ENCODE peak calls at places on chromosomes 11 and 22, in ten cellular contexts. S is prostate gland, P is hepatocyte, X is OCI-LY7, D is mammary epithelial cell, C is breast epithelium, R is left ventricle myocardium inferior, F is pancreas, A is transverse colon, Q is stomach. T is an unnamed sample. For H3K36me3 and H3K4me1, the result is how much of the 10 kb centered on the place peaks cover.

GRCh38 chr11:118313242-118313641 is 8.7 kb downstream of the CD3E start:
- DNase-seq in S (no peak), P (no peak), X (no peak), D (no peak), C (no peak), R (no peak), F (no peak), A (no peak), Q (no peak), T (no peak)

GRCh38 chr11:110716361-110716760 is 4.1 kb upstream of the ARHGAP20 start:
- DNase-seq in S (no peak), P (no peak), X (no peak), D (no peak), C (no peak), R (no peak), F (no peak), A (no peak), Q (no peak), T (no peak)

GRCh38 chr11:108912587-108912986 is 247.7 kb downstream of the DDX10 start:
- DNase-seq in S (no peak), P (peak), X (no peak), D (peak), C (no peak), R (no peak), F (no peak), A (no peak), Q (no peak), T (no peak)

GRCh38 chr22:32746715-32747114 is 54.8 kb upstream of the TIMP3 start:
- DNase-seq in S (no peak), P (no peak), X (no peak), D (no peak), C (no peak), R (peak), F (no peak), A (no peak), Q (no peak), T (no peak)

GRCh38 chr11:110786226-110786902 is 74.1 kb upstream of the ARHGAP20 start:
- DNase-seq in S (no peak), P (no peak), X (no peak), D (no peak), C (no peak), R (no peak), F (no peak), A (no peak), Q (no peak), T (no peak)

GRCh38 chr22:44163536-44163935 is 17.2 kb upstream of the PARVG start:
- DNase-seq in S (no peak), P (no peak), X (no peak), D (no peak), C (no peak), R (peak), F (no peak), A (no peak), Q (no peak), T (no peak)

GRCh38 chr11:29712616-29713015 is 304.2 kb downstream of the KCNA4 start:
- DNase-seq in S (no peak), P (no peak), X (no peak), D (no peak), C (no peak), R (no peak), F (no peak), A (no peak), Q (no peak), T (no peak)

GRCh38 chr11:11524436-11525038 is 97.3 kb downstream of the GALNT18 start:
- DNase-seq in S (no peak), P (no peak), X (no peak), D (no peak), C (no peak), R (no peak), F (no peak), A (no peak), Q (no peak), T (no peak)

GRCh38 chr11:16632295-16633200 is 105.9 kb upstream of the C11orf58 start:
- DNase-seq in S (no peak), P (peak), X (peak), D (peak), C (no peak), R (no peak), F (no peak), A (no peak), Q (no peak), T (peak)

GRCh38 chr11:48116437-48116836 is 100.2 kb upstream of the OR4B1 start:
- DNase-seq in S (no peak), P (no peak), X (no peak), D (peak), C (no peak), R (no peak), F (no peak), A (no peak), Q (no peak), T (no peak)

GRCh38 chr11:60873533-60873932 is 6.2 kb downstream of the ZP1 start:
- DNase-seq in S (no peak), P (no peak), X (no peak), D (no peak), C (no peak), R (no peak), F (no peak), A (no peak), Q (no peak), T (no peak)

GRCh38 chr11:63613517-63614135 is 607 bp downstream of the PLAAT3 start:
- DNase-seq in S (no peak), P (peak), X (no peak), D (no peak), C (peak), R (peak), F (peak), A (peak), Q (peak), T (peak)

GRCh38 chr11:12291767-12292166 is 85.6 kb upstream of the PARVA start:
- DNase-seq in S (no peak), P (no peak), X (no peak), D (no peak), C (no peak), R (no peak), F (no peak), A (no peak), Q (no peak), T (no peak)

GRCh38 chr11:12031856-12032526 is 23.6 kb upstream of the DKK3 start:
- DNase-seq in S (no peak), P (no peak), X (no peak), D (no peak), C (no peak), R (no peak), F (no peak), A (no peak), Q (no peak), T (no peak)

GRCh38 chr22:32827061-32827602 is 25.6 kb downstream of the TIMP3 start:
- DNase-seq in S (peak), P (no peak), X (no peak), D (no peak), C (peak), R (no peak), F (no peak), A (no peak), Q (no peak), T (no peak)

GRCh38 chr11:4551346-4551979 is 6.5 kb downstream of the OR52M1 start:
- DNase-seq in S (no peak), P (no peak), X (no peak), D (no peak), C (no peak), R (no peak), F (no peak), A (no peak), Q (no peak), T (peak)

GRCh38 chr11:66070604-66071325 is 693 bp downstream of the PACS1 start:
- DNase-seq in S (peak), P (peak), X (no peak), D (peak), C (peak), R (peak), F (peak), A (peak), Q (peak), T (peak)

GRCh38 chr22:46738961-46739870 is 1.2 kb upstream of the CERK start:
- DNase-seq in S (peak), P (peak), X (peak), D (no peak), C (no peak), R (no peak), F (no peak), A (peak), Q (peak), T (peak)

GRCh38 chr22:23415490-23415851 is 164.6 kb downstream of the IGLL1 start:
- DNase-seq in S (no peak), P (no peak), X (no peak), D (no peak), C (no peak), R (no peak), F (no peak), A (no peak), Q (peak), T (peak)

GRCh38 chr11:69348414-69349235 is 54.7 kb downstream of the MYEOV start:
- DNase-seq in S (no peak), P (no peak), X (no peak), D (no peak), C (peak), R (no peak), F (peak), A (no peak), Q (no peak), T (peak)

GRCh38 chr11:1151366-1152315 is 6.1 kb upstream of the MUC5AC start:
- DNase-seq in S (no peak), P (peak), X (no peak), D (no peak), C (peak), R (no peak), F (peak), A (peak), Q (no peak), T (no peak)

GRCh38 chr22:19448076-19448607 is 631 bp upstream of the C22orf39 start:
- DNase-seq in S (peak), P (peak), X (peak), D (peak), C (no peak), R (no peak), F (peak), A (peak), Q (peak), T (peak)

GRCh38 chr11:93288079-93288478 is 42.5 kb upstream of the DEUP1 start:
- DNase-seq in S (no peak), P (no peak), X (peak), D (no peak), C (no peak), R (no peak), F (no peak), A (no peak), Q (no peak), T (no peak)

GRCh38 chr22:42432020-42432596 is at the start of gene NFAM1:
- DNase-seq in S (no peak), P (no peak), X (no peak), D (no peak), C (no peak), R (peak), F (peak), A (peak), Q (peak), T (peak)

GRCh38 chr11:102345923-102346322 is 1.1 kb upstream of the BIRC2 start:
- DNase-seq in S (no peak), P (peak), X (no peak), D (peak), C (no peak), R (no peak), F (no peak), A (no peak), Q (no peak), T (no peak)

GRCh38 chr22:29475550-29475949 is 4.5 kb upstream of the NEFH start:
- DNase-seq in S (no peak), P (no peak), X (peak), D (no peak), C (no peak), R (no peak), F (no peak), A (no peak), Q (no peak), T (no peak)

GRCh38 chr11:779120-779954 is 2.0 kb upstream of the GATD1 start:
- DNase-seq in S (no peak), P (no peak), X (no peak), D (no peak), C (no peak), R (no peak), F (no peak), A (peak), Q (no peak), T (peak)

GRCh38 chr11:97110376-97110775 is 720.6 kb downstream of the JRKL start:
- DNase-seq in S (no peak), P (no peak), X (no peak), D (no peak), C (no peak), R (no peak), F (no peak), A (no peak), Q (no peak), T (no peak)

GRCh38 chr22:23240639-23241389 is 60.5 kb downstream of the BCR start:
- DNase-seq in S (no peak), P (no peak), X (peak), D (peak), C (no peak), R (no peak), F (no peak), A (no peak), Q (peak), T (peak)

GRCh38 chr11:95364324-95365295 is 133.6 kb upstream of the SESN3 start:
- DNase-seq in S (no peak), P (peak), X (no peak), D (peak), C (no peak), R (no peak), F (no peak), A (no peak), Q (no peak), T (no peak)

GRCh38 chr11:10328314-10329090 is 23.6 kb downstream of the ADM start:
- DNase-seq in S (no peak), P (no peak), X (no peak), D (peak), C (no peak), R (no peak), F (no peak), A (no peak), Q (no peak), T (no peak)

GRCh38 chr11:10333490-10333889 is 28.6 kb downstream of the ADM start:
- DNase-seq in S (no peak), P (no peak), X (no peak), D (no peak), C (no peak), R (no peak), F (no peak), A (no peak), Q (no peak), T (no peak)

GRCh38 chr11:10329356-10329755 is 24.5 kb downstream of the ADM start:
- DNase-seq in S (no peak), P (no peak), X (no peak), D (no peak), C (no peak), R (no peak), F (no peak), A (no peak), Q (no peak), T (no peak)

GRCh38 chr11:10329935-10330334 is 25.1 kb downstream of the ADM start:
- DNase-seq in S (no peak), P (no peak), X (no peak), D (peak), C (no peak), R (no peak), F (no peak), A (no peak), Q (no peak), T (no peak)

GRCh38 chr11:10331548-10332289 is 26.8 kb downstream of the ADM start:
- DNase-seq in S (no peak), P (no peak), X (no peak), D (no peak), C (no peak), R (no peak), F (no peak), A (no peak), Q (no peak), T (no peak)
- H3K27ac ChIP-seq in S (no peak), P (no peak), X (no peak), D (no peak), C (no peak), R (no peak), F (no peak), A (no peak), Q (no peak), T (no peak)

DNA sequence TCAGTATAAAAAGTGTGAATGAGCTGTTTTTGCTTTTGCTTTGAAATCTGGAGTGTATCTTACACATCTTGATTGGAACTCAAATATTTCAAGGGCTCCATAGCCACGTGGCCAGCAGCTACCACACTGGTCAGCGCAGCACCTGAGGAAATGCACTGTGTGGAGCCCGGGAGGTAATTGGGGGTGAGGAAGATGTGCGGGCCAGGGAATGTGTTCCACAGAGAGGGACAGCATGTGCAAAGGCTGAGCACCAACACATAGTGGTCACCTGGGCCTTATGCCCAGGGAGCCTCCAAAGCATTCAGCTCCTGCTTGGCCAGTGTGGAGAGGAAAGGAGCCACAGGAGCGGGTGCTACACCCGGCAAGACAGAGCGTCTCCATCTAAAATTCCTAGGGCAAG is 20.8 kb downstream of the RELT start:
- DNase-seq in S (no peak), P (no peak), X (no peak), D (no peak), C (no peak), R (no peak), F (no peak), A (no peak), Q (no peak), T (no peak)
- H3K36me3 ChIP-seq in S (under half), P (under half), X (under half), D (under half), C (under half), R (under half), F (under half), A (under half), Q (under half), T (under half)

GRCh38 chr11:112971200-112971599 is 10.0 kb downstream of the NCAM1 start:
- DNase-seq in S (no peak), P (no peak), X (no peak), D (no peak), C (no peak), R (no peak), F (no peak), A (no peak), Q (no peak), T (no peak)

GRCh38 chr11:112967082-112967481 is 5.9 kb downstream of the NCAM1 start:
- DNase-seq in S (no peak), P (no peak), X (no peak), D (no peak), C (no peak), R (no peak), F (no peak), A (no peak), Q (no peak), T (no peak)

GRCh38 chr11:112972399-112973115 is 11.3 kb downstream of the NCAM1 start:
- DNase-seq in S (no peak), P (no peak), X (no peak), D (peak), C (no peak), R (no peak), F (no peak), A (no peak), Q (no peak), T (no peak)

GRCh38 chr11:112965601-112966125 is 4.4 kb downstream of the NCAM1 start:
- DNase-seq in S (no peak), P (no peak), X (no peak), D (no peak), C (no peak), R (no peak), F (no peak), A (no peak), Q (no peak), T (no peak)

GRCh38 chr11:112968988-112969714 is 7.9 kb downstream of the NCAM1 start:
- DNase-seq in S (no peak), P (no peak), X (no peak), D (no peak), C (no peak), R (no peak), F (no peak), A (no peak), Q (no peak), T (no peak)
- H3K4me1 ChIP-seq in S (under half), P (under half), X (under half), D (under half), C (under half), R (half or more), F (under half), A (under half), Q (under half), T (under half)

GRCh38 chr11:86073948-86074347 is 5.1 kb upstream of the PICALM start:
- DNase-seq in S (no peak), P (no peak), X (no peak), D (no peak), C (no peak), R (no peak), F (no peak), A (no peak), Q (no peak), T (no peak)
- H3K27ac ChIP-seq in S (no peak), P (no peak), X (no peak), D (no peak), C (no peak), R (no peak), F (no peak), A (no peak), Q (no peak), T (no peak)